ENCODE peak calls at places on chromosomes 13 and 19, in five cellular contexts. One of them, this sample, is unnamed.
A peak's percentile ranks its signal among the peaks of the same experiment; 100 is the strongest.

GRCh38 chr13:79989251-79989661 is 351.7 kb downstream of the SPRY2 start:
- DNase-seq in H7: no peak
- DNase-seq in neuronal stem cell: no peak
- DNase-seq in cardiac muscle cell: no peak
- DNase-seq in fibroblast of pulmonary artery: no peak
- DNase-seq in this sample: no peak

GRCh38 chr19:6056282-6056741 is 54.0 kb downstream of the RFX2 start:
- DNase-seq in H7: no peak
- DNase-seq in neuronal stem cell: no peak
- DNase-seq in cardiac muscle cell: no peak
- DNase-seq in fibroblast of pulmonary artery: no peak
- DNase-seq in this sample: no peak

GRCh38 chr13:93345642-93346220 is 119.1 kb downstream of the GPC6 start:
- DNase-seq in H7: no peak
- DNase-seq in neuronal stem cell: no peak
- DNase-seq in cardiac muscle cell: no peak
- DNase-seq in fibroblast of pulmonary artery: no peak
- DNase-seq in this sample: no peak

GRCh38 chr19:30061557-30062330 is 119.7 kb downstream of the URI1 start:
- DNase-seq in H7: peak; percentile 41
- DNase-seq in neuronal stem cell: no peak
- DNase-seq in cardiac muscle cell: no peak
- DNase-seq in fibroblast of pulmonary artery: no peak
- DNase-seq in this sample: no peak

GRCh38 chr19:21472507-21472906 is 32.9 kb upstream of the ZNF429 start:
- DNase-seq in H7: no peak
- DNase-seq in neuronal stem cell: no peak
- DNase-seq in cardiac muscle cell: no peak
- DNase-seq in fibroblast of pulmonary artery: no peak
- DNase-seq in this sample: no peak

GRCh38 chr19:35272122-35272715 is 3.5 kb downstream of the USF2 start:
- DNase-seq in H7: no peak
- DNase-seq in neuronal stem cell: no peak
- DNase-seq in cardiac muscle cell: no peak
- DNase-seq in fibroblast of pulmonary artery: no peak
- DNase-seq in this sample: no peak

GRCh38 chr13:104289400-104289799 is 1223.2 kb upstream of the SLC10A2 start:
- DNase-seq in H7: no peak
- DNase-seq in neuronal stem cell: no peak
- DNase-seq in cardiac muscle cell: no peak
- DNase-seq in fibroblast of pulmonary artery: no peak
- DNase-seq in this sample: no peak

GRCh38 chr19:46660601-46661019 is 372 bp downstream of the DACT3 start:
- DNase-seq in H7: peak; percentile 79
- DNase-seq in neuronal stem cell: no peak
- DNase-seq in cardiac muscle cell: no peak
- DNase-seq in fibroblast of pulmonary artery: no peak
- DNase-seq in this sample: peak; percentile 43

GRCh38 chr19:48487544-48487943 is 18.4 kb downstream of the CYTH2 start:
- DNase-seq in H7: peak; percentile 35
- DNase-seq in neuronal stem cell: no peak
- DNase-seq in cardiac muscle cell: no peak
- DNase-seq in fibroblast of pulmonary artery: no peak
- DNase-seq in this sample: no peak

GRCh38 chr13:59780058-59780457 is 383.7 kb downstream of the DIAPH3 start:
- DNase-seq in H7: no peak
- DNase-seq in neuronal stem cell: no peak
- DNase-seq in cardiac muscle cell: no peak
- DNase-seq in fibroblast of pulmonary artery: no peak
- DNase-seq in this sample: no peak

GRCh38 chr13:48808689-48809088 is 155.0 kb downstream of the CYSLTR2 start:
- DNase-seq in H7: no peak
- DNase-seq in neuronal stem cell: no peak
- DNase-seq in cardiac muscle cell: no peak
- DNase-seq in fibroblast of pulmonary artery: peak; percentile 46
- DNase-seq in this sample: no peak

GRCh38 chr13:29503041-29503837 is 92.2 kb downstream of the SLC7A1 start:
- DNase-seq in H7: peak; percentile 95
- DNase-seq in neuronal stem cell: no peak
- DNase-seq in cardiac muscle cell: no peak
- DNase-seq in fibroblast of pulmonary artery: no peak
- DNase-seq in this sample: no peak
- H3K4me3 ChIP-seq in H7: peak overlapping the region; percentile 27
- H3K4me3 ChIP-seq in neuronal stem cell: no peak overlapping the region
- H3K4me3 ChIP-seq in cardiac muscle cell: no peak overlapping the region
- H3K4me3 ChIP-seq in fibroblast of pulmonary artery: no peak overlapping the region
- H3K4me3 ChIP-seq in this sample: no peak overlapping the region

GRCh38 chr13:112941349-112941748 is 27.7 kb upstream of the MCF2L start:
- DNase-seq in H7: no peak
- DNase-seq in neuronal stem cell: no peak
- DNase-seq in cardiac muscle cell: no peak
- DNase-seq in fibroblast of pulmonary artery: no peak
- DNase-seq in this sample: no peak

GRCh38 chr13:112943309-112944125 is 25.5 kb upstream of the MCF2L start:
- DNase-seq in H7: peak; percentile 89
- DNase-seq in neuronal stem cell: peak; percentile 64
- DNase-seq in cardiac muscle cell: peak; percentile 80
- DNase-seq in fibroblast of pulmonary artery: peak; percentile 10
- DNase-seq in this sample: peak; percentile 83

GRCh38 chr13:112938680-112939079 is 30.3 kb upstream of the MCF2L start:
- DNase-seq in H7: peak; percentile 25
- DNase-seq in neuronal stem cell: no peak
- DNase-seq in cardiac muscle cell: no peak
- DNase-seq in fibroblast of pulmonary artery: no peak
- DNase-seq in this sample: no peak

GRCh38 chr13:112940236-112940635 is 28.8 kb upstream of the MCF2L start:
- DNase-seq in H7: no peak
- DNase-seq in neuronal stem cell: no peak
- DNase-seq in cardiac muscle cell: no peak
- DNase-seq in fibroblast of pulmonary artery: no peak
- DNase-seq in this sample: no peak

DNA sequence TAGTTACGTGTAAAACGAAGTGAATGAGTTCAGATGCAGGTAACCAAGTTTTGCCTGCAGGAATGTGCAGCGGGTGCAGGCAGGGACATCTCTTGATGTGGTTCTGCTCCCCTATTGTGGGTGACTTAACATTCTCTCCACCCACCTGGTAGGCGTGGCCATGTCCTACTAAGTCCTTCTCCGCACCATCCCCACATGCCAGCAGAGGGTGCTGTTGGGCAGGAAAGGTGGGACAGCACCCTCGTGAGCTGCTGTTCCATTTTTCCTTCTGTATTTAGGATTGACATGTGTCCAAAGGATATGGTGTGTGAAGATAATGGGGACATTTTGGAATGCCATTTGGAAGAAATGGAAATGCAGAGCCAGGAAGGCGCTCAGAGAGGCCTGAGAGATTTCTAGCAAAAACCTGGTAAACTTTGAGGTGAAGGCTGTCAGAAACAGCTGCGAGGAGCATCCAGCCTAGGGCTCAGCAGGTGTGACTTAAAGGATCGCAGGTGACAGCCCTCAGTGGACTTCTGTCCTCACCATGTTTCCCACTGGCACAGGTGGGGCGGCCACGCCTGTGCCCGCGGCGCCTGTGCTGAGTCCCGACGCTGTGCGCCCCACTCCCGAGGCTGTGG is 26.2 kb upstream of the MCF2L start:
- DNase-seq in H7: peak; percentile 95
- DNase-seq in neuronal stem cell: peak; percentile 97
- DNase-seq in cardiac muscle cell: peak; percentile 97
- DNase-seq in fibroblast of pulmonary artery: peak; percentile 95
- DNase-seq in this sample: peak; percentile 100
- H3K4me3 ChIP-seq in H7: peak overlapping the region; percentile 47
- H3K4me3 ChIP-seq in neuronal stem cell: peak overlapping the region; percentile 79
- H3K4me3 ChIP-seq in cardiac muscle cell: peak overlapping the region; percentile 35
- H3K4me3 ChIP-seq in fibroblast of pulmonary artery: peak overlapping the region; percentile 49
- H3K4me3 ChIP-seq in this sample: peak overlapping the region; percentile 66

DNA sequence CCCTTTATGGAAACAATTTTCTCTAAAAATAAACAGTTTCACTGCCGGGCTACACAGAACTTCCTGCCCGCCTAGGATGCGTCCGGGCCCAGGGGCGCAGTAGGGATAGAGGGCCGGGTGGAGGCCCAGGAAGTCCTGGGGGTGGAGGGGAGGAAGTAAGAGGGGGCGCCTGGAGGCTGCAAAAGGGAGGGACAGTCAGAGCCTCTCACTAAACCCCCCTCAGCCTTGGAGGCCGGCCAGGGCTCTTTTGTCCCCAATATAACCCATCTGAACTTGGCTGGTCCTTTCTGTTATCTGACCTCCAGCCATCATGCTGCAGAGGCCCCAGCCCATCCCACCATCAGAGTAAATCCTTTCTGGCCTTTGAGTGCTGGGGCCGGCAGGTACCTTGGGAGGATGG is 2.2 kb downstream of the KANK2 start:
- DNase-seq in H7: no peak
- DNase-seq in neuronal stem cell: no peak
- DNase-seq in cardiac muscle cell: no peak
- DNase-seq in fibroblast of pulmonary artery: peak; percentile 47
- DNase-seq in this sample: no peak
- H3K4me3 ChIP-seq in H7: no peak overlapping the region
- H3K4me3 ChIP-seq in neuronal stem cell: no peak overlapping the region
- H3K4me3 ChIP-seq in cardiac muscle cell: no peak overlapping the region
- H3K4me3 ChIP-seq in fibroblast of pulmonary artery: peak overlapping the region; percentile 57
- H3K4me3 ChIP-seq in this sample: no peak overlapping the region

DNA sequence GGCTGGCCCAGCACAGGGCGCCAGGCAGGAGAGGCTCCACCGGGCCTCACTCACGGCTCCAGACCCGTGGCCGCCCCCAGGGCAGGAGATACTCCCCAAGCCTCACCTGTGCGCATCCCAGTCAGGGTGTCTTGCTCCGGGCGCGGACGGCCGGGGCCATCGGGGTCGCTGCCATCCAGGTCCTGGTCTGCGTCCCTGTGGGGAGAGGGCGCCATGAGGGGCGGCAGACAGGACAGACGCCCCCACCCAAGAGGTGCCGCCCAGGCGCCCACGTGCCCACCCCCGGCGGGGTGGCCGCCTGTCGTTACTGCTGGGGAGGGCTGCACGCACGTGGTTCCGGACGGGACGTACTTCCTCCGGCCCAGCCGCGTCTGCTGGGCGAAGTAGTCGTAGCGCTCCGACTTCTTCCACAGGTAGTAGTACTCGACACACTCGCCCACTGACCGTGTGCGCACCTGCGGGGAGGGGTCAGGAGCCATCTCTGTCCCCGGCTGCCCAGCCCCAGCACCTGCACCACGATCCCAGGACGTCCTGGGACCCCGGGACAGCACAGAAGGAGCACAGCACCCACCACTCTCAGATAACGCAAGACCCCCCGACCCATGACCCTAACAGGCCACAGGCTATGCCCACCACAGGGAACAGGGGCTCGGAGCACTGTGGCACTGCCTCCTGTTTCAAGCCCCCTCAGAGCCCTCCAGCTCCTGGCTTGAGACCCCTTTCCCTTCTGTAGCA is 17.4 kb upstream of the PLPP2 start:
- DNase-seq in H7: peak; percentile 57
- DNase-seq in neuronal stem cell: no peak
- DNase-seq in cardiac muscle cell: no peak
- DNase-seq in fibroblast of pulmonary artery: no peak
- DNase-seq in this sample: no peak
- H3K4me3 ChIP-seq in H7: no peak overlapping the region
- H3K4me3 ChIP-seq in neuronal stem cell: no peak overlapping the region
- H3K4me3 ChIP-seq in cardiac muscle cell: no peak overlapping the region
- H3K4me3 ChIP-seq in fibroblast of pulmonary artery: no peak overlapping the region
- H3K4me3 ChIP-seq in this sample: no peak overlapping the region

This sample was measured in WERI-Rb-1.